ENCODE peak calls at places on chromosomes 13 and 19, in eight cellular contexts. One of them, this sample, is unnamed.

GRCh38 chr13:32316030-32316344 is 679 bp downstream of the BRCA2 start:
- DNase-seq in right cardiac atrium: no peak
- DNase-seq in substantia nigra: no peak
- DNase-seq in right lobe of liver: no peak
- DNase-seq in aorta: no peak
- DNase-seq in PC-9: no peak
- DNase-seq in CD4-positive, alpha-beta T cell: no peak
- DNase-seq in IMR-90: no peak
- DNase-seq in this sample: no peak

GRCh38 chr19:51815038-51815437 is 20.1 kb downstream of the FPR3 start:
- DNase-seq in right cardiac atrium: no peak
- DNase-seq in PC-9: no peak
- DNase-seq in right lobe of liver: no peak
- DNase-seq in aorta: no peak
- DNase-seq in IMR-90: no peak
- DNase-seq in CD4-positive, alpha-beta T cell: no peak
- DNase-seq in substantia nigra: no peak
- DNase-seq in this sample: no peak

GRCh38 chr19:33430674-33431277 is 57.3 kb downstream of the CEBPG start:
- DNase-seq in right cardiac atrium: peak
- DNase-seq in aorta: peak
- DNase-seq in CD4-positive, alpha-beta T cell: peak
- DNase-seq in right lobe of liver: peak
- DNase-seq in PC-9: peak
- DNase-seq in substantia nigra: peak
- DNase-seq in IMR-90: peak
- DNase-seq in this sample: peak

GRCh38 chr13:27203854-27204253 is 32.2 kb upstream of the USP12 start:
- DNase-seq in IMR-90: peak
- DNase-seq in substantia nigra: no peak
- DNase-seq in right cardiac atrium: no peak
- DNase-seq in aorta: no peak
- DNase-seq in CD4-positive, alpha-beta T cell: no peak
- DNase-seq in right lobe of liver: no peak
- DNase-seq in PC-9: no peak
- DNase-seq in this sample: no peak

GRCh38 chr19:13054605-13055212 is 47.9 kb downstream of the LYL1 start:
- DNase-seq in CD4-positive, alpha-beta T cell: no peak
- DNase-seq in IMR-90: no peak
- DNase-seq in right cardiac atrium: peak
- DNase-seq in right lobe of liver: no peak
- DNase-seq in PC-9: no peak
- DNase-seq in aorta: no peak
- DNase-seq in substantia nigra: no peak
- DNase-seq in this sample: no peak

GRCh38 chr13:43145556-43145955 is 122.2 kb downstream of the DNAJC15 start:
- DNase-seq in CD4-positive, alpha-beta T cell: no peak
- DNase-seq in PC-9: no peak
- DNase-seq in right cardiac atrium: no peak
- DNase-seq in aorta: no peak
- DNase-seq in right lobe of liver: no peak
- DNase-seq in substantia nigra: no peak
- DNase-seq in IMR-90: no peak
- DNase-seq in this sample: no peak

GRCh38 chr19:10566658-10567410 is 1.0 kb upstream of the KRI1 start:
- DNase-seq in aorta: no peak
- DNase-seq in right cardiac atrium: no peak
- DNase-seq in IMR-90: no peak
- DNase-seq in substantia nigra: no peak
- DNase-seq in PC-9: no peak
- DNase-seq in CD4-positive, alpha-beta T cell: peak
- DNase-seq in right lobe of liver: no peak
- DNase-seq in this sample: no peak

GRCh38 chr13:102951808-102952207 is 106.0 kb downstream of the ERCC5 start:
- DNase-seq in substantia nigra: no peak
- DNase-seq in IMR-90: no peak
- DNase-seq in right cardiac atrium: no peak
- DNase-seq in right lobe of liver: no peak
- DNase-seq in CD4-positive, alpha-beta T cell: no peak
- DNase-seq in PC-9: no peak
- DNase-seq in aorta: no peak
- DNase-seq in this sample: no peak

GRCh38 chr13:38590796-38591507 is 95.9 kb upstream of the FREM2 start:
- DNase-seq in IMR-90: no peak
- DNase-seq in right cardiac atrium: no peak
- DNase-seq in CD4-positive, alpha-beta T cell: no peak
- DNase-seq in PC-9: no peak
- DNase-seq in substantia nigra: no peak
- DNase-seq in right lobe of liver: no peak
- DNase-seq in aorta: no peak
- DNase-seq in this sample: peak

GRCh38 chr13:39047560-39047959 is 9.3 kb downstream of the NHLRC3 start:
- DNase-seq in aorta: no peak
- DNase-seq in right lobe of liver: no peak
- DNase-seq in IMR-90: no peak
- DNase-seq in CD4-positive, alpha-beta T cell: no peak
- DNase-seq in right cardiac atrium: no peak
- DNase-seq in substantia nigra: no peak
- DNase-seq in PC-9: peak
- DNase-seq in this sample: no peak

GRCh38 chr13:28856284-28856683 is 36.1 kb downstream of the MTUS2 start:
- DNase-seq in aorta: no peak
- DNase-seq in PC-9: no peak
- DNase-seq in right cardiac atrium: no peak
- DNase-seq in right lobe of liver: no peak
- DNase-seq in CD4-positive, alpha-beta T cell: no peak
- DNase-seq in substantia nigra: no peak
- DNase-seq in IMR-90: no peak
- DNase-seq in this sample: no peak

GRCh38 chr13:50123862-50124535 is 108.8 kb downstream of the KCNRG start:
- DNase-seq in substantia nigra: peak
- DNase-seq in IMR-90: peak
- DNase-seq in right lobe of liver: no peak
- DNase-seq in right cardiac atrium: no peak
- DNase-seq in CD4-positive, alpha-beta T cell: peak
- DNase-seq in aorta: peak
- DNase-seq in PC-9: peak
- DNase-seq in this sample: peak

GRCh38 chr13:28754698-28755545 is 36.2 kb upstream of the SLC46A3 start:
- DNase-seq in IMR-90: peak
- DNase-seq in CD4-positive, alpha-beta T cell: no peak
- DNase-seq in PC-9: no peak
- DNase-seq in aorta: no peak
- DNase-seq in right cardiac atrium: peak
- DNase-seq in right lobe of liver: peak
- DNase-seq in substantia nigra: no peak
- DNase-seq in this sample: no peak

GRCh38 chr19:10620786-10621185 is 4.6 kb upstream of the SLC44A2 start:
- DNase-seq in right lobe of liver: no peak
- DNase-seq in PC-9: peak
- DNase-seq in IMR-90: no peak
- DNase-seq in CD4-positive, alpha-beta T cell: no peak
- DNase-seq in aorta: no peak
- DNase-seq in right cardiac atrium: no peak
- DNase-seq in substantia nigra: no peak
- DNase-seq in this sample: no peak

GRCh38 chr13:111556496-111556895 is 236.1 kb downstream of the TEX29 start:
- DNase-seq in right lobe of liver: no peak
- DNase-seq in right cardiac atrium: no peak
- DNase-seq in aorta: peak
- DNase-seq in CD4-positive, alpha-beta T cell: no peak
- DNase-seq in IMR-90: no peak
- DNase-seq in substantia nigra: no peak
- DNase-seq in PC-9: no peak
- DNase-seq in this sample: no peak

GRCh38 chr19:41700381-41701195 is 7.8 kb upstream of the CEACAM5 start:
- DNase-seq in substantia nigra: no peak
- DNase-seq in right cardiac atrium: no peak
- DNase-seq in CD4-positive, alpha-beta T cell: no peak
- DNase-seq in IMR-90: no peak
- DNase-seq in aorta: peak
- DNase-seq in PC-9: no peak
- DNase-seq in right lobe of liver: peak
- DNase-seq in this sample: no peak

GRCh38 chr19:19319725-19320361 is 466 bp downstream of the SUGP1 start:
- DNase-seq in right lobe of liver: no peak
- DNase-seq in IMR-90: no peak
- DNase-seq in aorta: no peak
- DNase-seq in substantia nigra: no peak
- DNase-seq in PC-9: no peak
- DNase-seq in CD4-positive, alpha-beta T cell: no peak
- DNase-seq in right cardiac atrium: peak
- DNase-seq in this sample: no peak

GRCh38 chr13:32426191-32426980 is 1.5 kb downstream of the N4BP2L1 start:
- DNase-seq in PC-9: no peak
- DNase-seq in aorta: no peak
- DNase-seq in right lobe of liver: peak
- DNase-seq in substantia nigra: no peak
- DNase-seq in CD4-positive, alpha-beta T cell: no peak
- DNase-seq in right cardiac atrium: no peak
- DNase-seq in IMR-90: no peak
- DNase-seq in this sample: no peak

GRCh38 chr13:48400820-48401219 is 12.1 kb downstream of the LPAR6 start:
- DNase-seq in IMR-90: peak
- DNase-seq in right lobe of liver: no peak
- DNase-seq in aorta: no peak
- DNase-seq in substantia nigra: no peak
- DNase-seq in PC-9: peak
- DNase-seq in right cardiac atrium: no peak
- DNase-seq in CD4-positive, alpha-beta T cell: no peak
- DNase-seq in this sample: no peak

GRCh38 chr13:59996461-59996860 is 167.3 kb downstream of the DIAPH3 start:
- DNase-seq in substantia nigra: no peak
- DNase-seq in aorta: no peak
- DNase-seq in IMR-90: no peak
- DNase-seq in PC-9: no peak
- DNase-seq in CD4-positive, alpha-beta T cell: no peak
- DNase-seq in right lobe of liver: no peak
- DNase-seq in right cardiac atrium: no peak
- DNase-seq in this sample: no peak

GRCh38 chr19:14459703-14460102 is 15.5 kb downstream of the PTGER1 start:
- DNase-seq in aorta: no peak
- DNase-seq in IMR-90: no peak
- DNase-seq in substantia nigra: no peak
- DNase-seq in right lobe of liver: no peak
- DNase-seq in PC-9: no peak
- DNase-seq in right cardiac atrium: peak
- DNase-seq in CD4-positive, alpha-beta T cell: no peak
- DNase-seq in this sample: no peak

GRCh38 chr19:14463747-14464146 is 11.4 kb downstream of the PTGER1 start:
- DNase-seq in aorta: no peak
- DNase-seq in substantia nigra: no peak
- DNase-seq in IMR-90: no peak
- DNase-seq in CD4-positive, alpha-beta T cell: no peak
- DNase-seq in PC-9: no peak
- DNase-seq in right lobe of liver: no peak
- DNase-seq in right cardiac atrium: no peak
- DNase-seq in this sample: no peak

GRCh38 chr19:14460935-14461334 is 14.2 kb downstream of the PTGER1 start:
- DNase-seq in PC-9: no peak
- DNase-seq in aorta: no peak
- DNase-seq in CD4-positive, alpha-beta T cell: no peak
- DNase-seq in IMR-90: no peak
- DNase-seq in right cardiac atrium: no peak
- DNase-seq in right lobe of liver: no peak
- DNase-seq in substantia nigra: no peak
- DNase-seq in this sample: no peak
- H3K27ac ChIP-seq in PC-9: no peak
- H3K27ac ChIP-seq in aorta: no peak
- H3K27ac ChIP-seq in CD4-positive, alpha-beta T cell: no peak
- H3K27ac ChIP-seq in IMR-90: no peak
- H3K27ac ChIP-seq in right cardiac atrium: no peak
- H3K27ac ChIP-seq in right lobe of liver: no peak
- H3K27ac ChIP-seq in substantia nigra: no peak
- H3K27ac ChIP-seq in this sample: no peak

DNA sequence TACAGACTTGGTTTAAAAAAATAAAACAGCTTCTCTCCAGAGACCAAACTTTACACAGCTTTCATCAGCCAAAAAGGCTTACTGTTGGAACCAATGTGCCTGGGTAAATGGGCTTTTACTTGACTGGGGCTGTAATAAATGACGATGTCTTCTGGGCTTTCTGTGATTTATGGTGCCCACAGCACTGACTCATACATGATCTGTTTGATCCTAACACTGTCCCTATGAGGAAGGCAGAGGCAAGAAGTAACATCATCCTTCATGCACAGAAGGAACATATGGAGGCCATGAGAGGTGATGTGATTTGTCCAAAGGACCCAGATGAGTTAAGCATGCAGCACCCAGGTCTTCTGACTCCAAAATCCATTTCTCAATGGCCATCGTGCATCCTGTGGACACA is 77.4 kb downstream of the DOCK9 start:
- DNase-seq in substantia nigra: no peak
- DNase-seq in aorta: no peak
- DNase-seq in PC-9: no peak
- DNase-seq in CD4-positive, alpha-beta T cell: no peak
- DNase-seq in right cardiac atrium: no peak
- DNase-seq in IMR-90: no peak
- DNase-seq in right lobe of liver: no peak
- DNase-seq in this sample: no peak
- H3K27ac ChIP-seq in substantia nigra: no peak
- H3K27ac ChIP-seq in aorta: no peak
- H3K27ac ChIP-seq in PC-9: no peak
- H3K27ac ChIP-seq in CD4-positive, alpha-beta T cell: no peak
- H3K27ac ChIP-seq in right cardiac atrium: no peak
- H3K27ac ChIP-seq in IMR-90: no peak
- H3K27ac ChIP-seq in right lobe of liver: no peak
- H3K27ac ChIP-seq in this sample: no peak

DNA sequence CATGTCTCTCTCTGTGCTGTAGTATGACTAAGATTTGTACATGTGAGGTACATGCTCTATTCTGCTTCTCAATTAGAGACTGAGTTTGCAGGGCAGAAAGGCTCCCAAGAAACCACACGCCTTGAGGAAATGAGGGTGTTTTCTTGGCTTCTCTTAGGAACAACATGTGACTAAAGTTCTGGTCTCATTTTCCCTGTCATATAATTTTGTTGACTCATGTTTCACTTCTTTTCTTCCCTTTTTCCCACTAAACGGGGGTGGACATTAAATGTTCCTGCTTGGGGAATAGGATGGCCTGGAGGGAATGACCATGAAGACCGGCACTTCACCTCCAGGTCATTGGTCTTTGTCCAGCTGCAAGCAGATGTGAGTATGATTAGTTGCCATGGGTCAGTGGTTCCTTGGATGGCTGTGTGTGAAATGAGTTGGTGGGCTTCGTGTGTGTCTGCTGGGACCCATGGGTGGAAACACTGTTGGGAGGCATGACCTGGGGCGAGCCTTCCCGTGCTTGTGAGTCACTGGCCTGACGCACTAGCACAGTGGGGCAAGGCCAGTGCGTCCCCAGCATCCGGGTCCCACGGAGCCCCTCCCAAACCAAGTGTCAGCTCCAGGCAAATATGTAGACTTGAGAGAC is 56.6 kb downstream of the COL4A1 start:
- DNase-seq in right lobe of liver: peak
- DNase-seq in substantia nigra: no peak
- DNase-seq in CD4-positive, alpha-beta T cell: no peak
- DNase-seq in aorta: peak
- DNase-seq in PC-9: no peak
- DNase-seq in right cardiac atrium: peak
- DNase-seq in IMR-90: peak
- DNase-seq in this sample: no peak
- H3K27ac ChIP-seq in right lobe of liver: peak
- H3K27ac ChIP-seq in substantia nigra: no peak
- H3K27ac ChIP-seq in CD4-positive, alpha-beta T cell: no peak
- H3K27ac ChIP-seq in aorta: peak
- H3K27ac ChIP-seq in PC-9: no peak
- H3K27ac ChIP-seq in right cardiac atrium: peak
- H3K27ac ChIP-seq in IMR-90: peak
- H3K27ac ChIP-seq in this sample: peak

GRCh38 chr19:5951338-5951861 is 26.5 kb downstream of the RANBP3 start:
- DNase-seq in substantia nigra: peak
- DNase-seq in IMR-90: no peak
- DNase-seq in aorta: no peak
- DNase-seq in right lobe of liver: no peak
- DNase-seq in CD4-positive, alpha-beta T cell: no peak
- DNase-seq in right cardiac atrium: peak
- DNase-seq in PC-9: no peak
- DNase-seq in this sample: peak
- H3K27ac ChIP-seq in substantia nigra: peak
- H3K27ac ChIP-seq in IMR-90: no peak
- H3K27ac ChIP-seq in aorta: no peak
- H3K27ac ChIP-seq in right lobe of liver: no peak
- H3K27ac ChIP-seq in CD4-positive, alpha-beta T cell: no peak
- H3K27ac ChIP-seq in right cardiac atrium: peak
- H3K27ac ChIP-seq in PC-9: no peak
- H3K27ac ChIP-seq in this sample: no peak

This sample was measured in lower lobe of right lung.